ENCODE peak calls at places on chromosomes 12 and 14, in six cellular contexts. One of them, this sample, is unnamed.

GRCh38 chr12:131133994-131134393 is 180.3 kb downstream of the ADGRD1 start:
- DNase-seq in bronchial epithelial cell: no peak
- DNase-seq in AG09309: no peak
- DNase-seq in right lobe of liver: peak; percentile 25
- DNase-seq in dorsolateral prefrontal cortex: no peak
- DNase-seq in psoas muscle: no peak
- DNase-seq in this sample: no peak

GRCh38 chr12:110372056-110372425 is 31.5 kb downstream of the ANAPC7 start:
- DNase-seq in AG09309: no peak
- DNase-seq in dorsolateral prefrontal cortex: no peak
- DNase-seq in right lobe of liver: no peak
- DNase-seq in psoas muscle: no peak
- DNase-seq in bronchial epithelial cell: no peak
- DNase-seq in this sample: no peak

GRCh38 chr12:109458771-109459208 is 18.3 kb downstream of the KCTD10 start:
- DNase-seq in right lobe of liver: no peak
- DNase-seq in AG09309: no peak
- DNase-seq in dorsolateral prefrontal cortex: no peak
- DNase-seq in psoas muscle: no peak
- DNase-seq in bronchial epithelial cell: no peak
- DNase-seq in this sample: no peak

GRCh38 chr12:117148642-117149041 is 41.6 kb downstream of the FBXO21 start:
- DNase-seq in dorsolateral prefrontal cortex: no peak
- DNase-seq in bronchial epithelial cell: no peak
- DNase-seq in psoas muscle: no peak
- DNase-seq in AG09309: no peak
- DNase-seq in right lobe of liver: no peak
- DNase-seq in this sample: no peak

GRCh38 chr12:98983647-98984046 is 338.6 kb downstream of the APAF1 start:
- DNase-seq in right lobe of liver: no peak
- DNase-seq in AG09309: peak; percentile 38
- DNase-seq in psoas muscle: no peak
- DNase-seq in bronchial epithelial cell: no peak
- DNase-seq in dorsolateral prefrontal cortex: no peak
- DNase-seq in this sample: no peak

GRCh38 chr14:103905861-103906456 is 22.3 kb upstream of the TDRD9 start:
- DNase-seq in right lobe of liver: no peak
- DNase-seq in psoas muscle: no peak
- DNase-seq in dorsolateral prefrontal cortex: no peak
- DNase-seq in bronchial epithelial cell: no peak
- DNase-seq in AG09309: no peak
- DNase-seq in this sample: peak; percentile 28

GRCh38 chr12:6277982-6278438 is 32.5 kb upstream of the PLEKHG6 start:
- DNase-seq in dorsolateral prefrontal cortex: no peak
- DNase-seq in right lobe of liver: peak; percentile 75
- DNase-seq in bronchial epithelial cell: peak; percentile 80
- DNase-seq in AG09309: no peak
- DNase-seq in psoas muscle: no peak
- DNase-seq in this sample: peak; percentile 76

GRCh38 chr12:31850268-31850667 is 108.9 kb upstream of the RESF1 start:
- DNase-seq in AG09309: no peak
- DNase-seq in bronchial epithelial cell: no peak
- DNase-seq in dorsolateral prefrontal cortex: no peak
- DNase-seq in right lobe of liver: no peak
- DNase-seq in psoas muscle: no peak
- DNase-seq in this sample: no peak

GRCh38 chr12:459050-459429 is 699 bp upstream of the B4GALNT3 start:
- DNase-seq in right lobe of liver: no peak
- DNase-seq in dorsolateral prefrontal cortex: no peak
- DNase-seq in bronchial epithelial cell: no peak
- DNase-seq in psoas muscle: no peak
- DNase-seq in AG09309: no peak
- DNase-seq in this sample: no peak

DNA sequence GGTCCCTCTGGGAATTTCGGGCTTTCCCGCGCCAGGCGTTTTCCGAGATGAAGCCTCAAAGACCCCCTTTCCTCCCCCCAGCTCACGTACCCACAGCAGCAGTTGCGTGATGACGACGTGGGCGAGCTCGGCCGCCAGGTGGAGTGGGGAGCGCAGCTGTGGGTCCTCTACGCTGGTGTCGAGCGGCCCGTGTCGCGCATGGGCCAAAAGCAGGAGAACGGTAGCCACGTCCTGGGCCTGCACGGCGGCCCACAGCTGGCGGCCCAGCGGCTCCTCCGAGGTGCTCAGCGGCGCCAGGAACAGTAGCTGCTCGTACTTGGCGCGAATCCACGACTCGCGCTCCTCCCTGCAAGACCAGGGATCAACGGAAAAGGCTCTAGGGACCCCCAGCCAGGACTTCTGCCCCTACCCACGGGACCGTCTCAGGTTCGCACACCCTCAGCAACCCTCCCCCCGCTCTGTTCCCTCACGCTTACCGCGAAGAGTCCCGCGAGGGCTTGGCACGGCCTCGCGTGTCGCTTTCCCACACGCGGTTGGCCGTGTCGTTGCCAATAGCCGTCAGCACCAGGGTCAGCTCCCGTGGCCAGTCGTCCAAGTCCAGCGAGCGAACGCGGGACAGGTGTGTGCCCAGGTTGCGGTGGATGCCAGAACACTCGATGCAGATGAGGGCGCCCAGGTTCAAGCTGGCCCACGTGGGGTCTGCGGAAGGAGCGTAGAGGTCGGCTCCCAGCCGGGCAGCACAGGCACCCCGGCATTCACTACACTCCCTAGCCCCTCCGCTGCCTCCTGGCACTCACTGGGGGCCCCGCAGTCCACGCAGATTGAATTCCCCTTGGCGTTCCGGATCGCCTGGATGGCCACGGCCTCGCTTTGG is 11.4 kb downstream of the AGAP2 start:
- DNase-seq in AG09309: no peak
- DNase-seq in psoas muscle: peak; percentile 82
- DNase-seq in dorsolateral prefrontal cortex: no peak
- DNase-seq in right lobe of liver: peak; percentile 55
- DNase-seq in bronchial epithelial cell: no peak
- DNase-seq in this sample: peak; percentile 52
- H3K4me3 ChIP-seq in AG09309: peak overlapping the region; percentile 97
- H3K4me3 ChIP-seq in psoas muscle: peak overlapping the region; percentile 65
- H3K4me3 ChIP-seq in dorsolateral prefrontal cortex: peak overlapping the region; percentile 63
- H3K4me3 ChIP-seq in right lobe of liver: peak overlapping the region; percentile 43
- H3K4me3 ChIP-seq in bronchial epithelial cell: peak overlapping the region; percentile 92
- H3K4me3 ChIP-seq in this sample: peak overlapping the region; percentile 47

DNA sequence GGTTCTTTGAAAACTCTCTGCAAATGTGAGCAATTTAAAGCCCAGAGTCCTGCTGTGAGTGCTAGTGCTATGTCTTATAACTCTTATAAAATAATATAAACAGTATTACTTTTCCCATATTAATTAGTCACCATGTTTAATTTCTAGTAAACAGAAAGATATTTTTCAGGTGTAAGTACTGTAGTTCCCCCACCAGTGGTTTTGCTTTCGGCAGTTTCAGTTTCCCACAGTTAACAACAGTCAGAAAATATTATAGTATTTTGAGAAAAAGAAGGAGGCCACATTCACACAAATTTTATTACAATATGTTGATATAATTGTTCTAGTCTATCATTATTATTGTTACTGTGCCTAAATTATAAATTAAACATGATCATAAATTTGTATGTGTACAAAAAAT is 800.5 kb downstream of the LRFN5 start:
- DNase-seq in bronchial epithelial cell: no peak
- DNase-seq in dorsolateral prefrontal cortex: no peak
- DNase-seq in AG09309: no peak
- DNase-seq in right lobe of liver: no peak
- DNase-seq in psoas muscle: no peak
- DNase-seq in this sample: no peak
- H3K4me3 ChIP-seq in bronchial epithelial cell: no peak overlapping the region
- H3K4me3 ChIP-seq in dorsolateral prefrontal cortex: no peak overlapping the region
- H3K4me3 ChIP-seq in AG09309: no peak overlapping the region
- H3K4me3 ChIP-seq in right lobe of liver: no peak overlapping the region
- H3K4me3 ChIP-seq in psoas muscle: no peak overlapping the region
- H3K4me3 ChIP-seq in this sample: no peak overlapping the region

GRCh38 chr12:50100561-50100960 is 3.2 kb upstream of the GPD1 start:
- DNase-seq in bronchial epithelial cell: no peak
- DNase-seq in dorsolateral prefrontal cortex: no peak
- DNase-seq in right lobe of liver: no peak
- DNase-seq in AG09309: no peak
- DNase-seq in psoas muscle: no peak
- DNase-seq in this sample: no peak
- H3K4me3 ChIP-seq in bronchial epithelial cell: no peak overlapping the region
- H3K4me3 ChIP-seq in dorsolateral prefrontal cortex: no peak overlapping the region
- H3K4me3 ChIP-seq in right lobe of liver: no peak overlapping the region
- H3K4me3 ChIP-seq in AG09309: no peak overlapping the region
- H3K4me3 ChIP-seq in psoas muscle: no peak overlapping the region
- H3K4me3 ChIP-seq in this sample: no peak overlapping the region

GRCh38 chr14:105488781-105489606 is 2.1 kb upstream of the TEDC1 start:
- DNase-seq in AG09309: no peak
- DNase-seq in bronchial epithelial cell: no peak
- DNase-seq in dorsolateral prefrontal cortex: no peak
- DNase-seq in psoas muscle: peak; percentile 58
- DNase-seq in right lobe of liver: no peak
- DNase-seq in this sample: peak; percentile 30

GRCh38 chr14:105489607-105490317 is 1.3 kb upstream of the TEDC1 start:
- DNase-seq in right lobe of liver: peak; percentile 87
- DNase-seq in dorsolateral prefrontal cortex: peak; percentile 60
- DNase-seq in AG09309: peak; percentile 27
- DNase-seq in psoas muscle: peak; percentile 89
- DNase-seq in bronchial epithelial cell: peak; percentile 84
- DNase-seq in this sample: peak; percentile 91

GRCh38 chr14:105487449-105487985 is 831 bp downstream of the CRIP1 start:
- DNase-seq in dorsolateral prefrontal cortex: no peak
- DNase-seq in psoas muscle: no peak
- DNase-seq in AG09309: no peak
- DNase-seq in bronchial epithelial cell: no peak
- DNase-seq in right lobe of liver: no peak
- DNase-seq in this sample: no peak

GRCh38 chr14:105486974-105487448 is 325 bp downstream of the CRIP1 start:
- DNase-seq in AG09309: no peak
- DNase-seq in dorsolateral prefrontal cortex: no peak
- DNase-seq in psoas muscle: peak; percentile 86
- DNase-seq in bronchial epithelial cell: no peak
- DNase-seq in right lobe of liver: no peak
- DNase-seq in this sample: no peak

GRCh38 chr14:105487986-105488777 is 1.5 kb downstream of the CRIP1 start:
- DNase-seq in right lobe of liver: no peak
- DNase-seq in dorsolateral prefrontal cortex: no peak
- DNase-seq in psoas muscle: peak; percentile 53
- DNase-seq in AG09309: no peak
- DNase-seq in bronchial epithelial cell: no peak
- DNase-seq in this sample: peak; percentile 37
- H3K4me3 ChIP-seq in right lobe of liver: peak overlapping the region; percentile 14
- H3K4me3 ChIP-seq in dorsolateral prefrontal cortex: peak overlapping the region; percentile 81
- H3K4me3 ChIP-seq in psoas muscle: peak overlapping the region; percentile 75
- H3K4me3 ChIP-seq in AG09309: no peak overlapping the region
- H3K4me3 ChIP-seq in bronchial epithelial cell: no peak overlapping the region
- H3K4me3 ChIP-seq in this sample: no peak overlapping the region

GRCh38 chr12:124296916-124297351 is 2.0 kb downstream of the RFLNA start:
- DNase-seq in dorsolateral prefrontal cortex: no peak
- DNase-seq in bronchial epithelial cell: no peak
- DNase-seq in right lobe of liver: no peak
- DNase-seq in AG09309: no peak
- DNase-seq in psoas muscle: peak; percentile 56
- DNase-seq in this sample: no peak
- H3K4me3 ChIP-seq in dorsolateral prefrontal cortex: no peak overlapping the region
- H3K4me3 ChIP-seq in bronchial epithelial cell: no peak overlapping the region
- H3K4me3 ChIP-seq in right lobe of liver: no peak overlapping the region
- H3K4me3 ChIP-seq in AG09309: no peak overlapping the region
- H3K4me3 ChIP-seq in psoas muscle: no peak overlapping the region
- H3K4me3 ChIP-seq in this sample: no peak overlapping the region

GRCh38 chr14:93972618-93973205 is 3.7 kb downstream of the ASB2 start:
- DNase-seq in psoas muscle: no peak
- DNase-seq in right lobe of liver: no peak
- DNase-seq in bronchial epithelial cell: no peak
- DNase-seq in AG09309: no peak
- DNase-seq in dorsolateral prefrontal cortex: no peak
- DNase-seq in this sample: no peak

GRCh38 chr14:93975791-93976476 is 436 bp downstream of the ASB2 start:
- DNase-seq in AG09309: no peak
- DNase-seq in dorsolateral prefrontal cortex: no peak
- DNase-seq in bronchial epithelial cell: no peak
- DNase-seq in psoas muscle: peak; percentile 22
- DNase-seq in right lobe of liver: no peak
- DNase-seq in this sample: no peak

GRCh38 chr14:93973607-93974006 is 2.8 kb downstream of the ASB2 start:
- DNase-seq in AG09309: no peak
- DNase-seq in bronchial epithelial cell: no peak
- DNase-seq in right lobe of liver: no peak
- DNase-seq in dorsolateral prefrontal cortex: no peak
- DNase-seq in psoas muscle: peak; percentile 89
- DNase-seq in this sample: no peak

GRCh38 chr14:93974833-93975232 is 1.5 kb downstream of the ASB2 start:
- DNase-seq in psoas muscle: peak; percentile 95
- DNase-seq in AG09309: no peak
- DNase-seq in right lobe of liver: no peak
- DNase-seq in bronchial epithelial cell: no peak
- DNase-seq in dorsolateral prefrontal cortex: no peak
- DNase-seq in this sample: no peak

GRCh38 chr14:93974299-93974698 is 2.1 kb downstream of the ASB2 start:
- DNase-seq in right lobe of liver: no peak
- DNase-seq in bronchial epithelial cell: no peak
- DNase-seq in psoas muscle: no peak
- DNase-seq in dorsolateral prefrontal cortex: no peak
- DNase-seq in AG09309: no peak
- DNase-seq in this sample: no peak
- H3K4me3 ChIP-seq in right lobe of liver: no peak overlapping the region
- H3K4me3 ChIP-seq in bronchial epithelial cell: no peak overlapping the region
- H3K4me3 ChIP-seq in psoas muscle: peak overlapping the region; percentile 83
- H3K4me3 ChIP-seq in dorsolateral prefrontal cortex: peak overlapping the region; percentile 1
- H3K4me3 ChIP-seq in AG09309: no peak overlapping the region
- H3K4me3 ChIP-seq in this sample: no peak overlapping the region

DNA sequence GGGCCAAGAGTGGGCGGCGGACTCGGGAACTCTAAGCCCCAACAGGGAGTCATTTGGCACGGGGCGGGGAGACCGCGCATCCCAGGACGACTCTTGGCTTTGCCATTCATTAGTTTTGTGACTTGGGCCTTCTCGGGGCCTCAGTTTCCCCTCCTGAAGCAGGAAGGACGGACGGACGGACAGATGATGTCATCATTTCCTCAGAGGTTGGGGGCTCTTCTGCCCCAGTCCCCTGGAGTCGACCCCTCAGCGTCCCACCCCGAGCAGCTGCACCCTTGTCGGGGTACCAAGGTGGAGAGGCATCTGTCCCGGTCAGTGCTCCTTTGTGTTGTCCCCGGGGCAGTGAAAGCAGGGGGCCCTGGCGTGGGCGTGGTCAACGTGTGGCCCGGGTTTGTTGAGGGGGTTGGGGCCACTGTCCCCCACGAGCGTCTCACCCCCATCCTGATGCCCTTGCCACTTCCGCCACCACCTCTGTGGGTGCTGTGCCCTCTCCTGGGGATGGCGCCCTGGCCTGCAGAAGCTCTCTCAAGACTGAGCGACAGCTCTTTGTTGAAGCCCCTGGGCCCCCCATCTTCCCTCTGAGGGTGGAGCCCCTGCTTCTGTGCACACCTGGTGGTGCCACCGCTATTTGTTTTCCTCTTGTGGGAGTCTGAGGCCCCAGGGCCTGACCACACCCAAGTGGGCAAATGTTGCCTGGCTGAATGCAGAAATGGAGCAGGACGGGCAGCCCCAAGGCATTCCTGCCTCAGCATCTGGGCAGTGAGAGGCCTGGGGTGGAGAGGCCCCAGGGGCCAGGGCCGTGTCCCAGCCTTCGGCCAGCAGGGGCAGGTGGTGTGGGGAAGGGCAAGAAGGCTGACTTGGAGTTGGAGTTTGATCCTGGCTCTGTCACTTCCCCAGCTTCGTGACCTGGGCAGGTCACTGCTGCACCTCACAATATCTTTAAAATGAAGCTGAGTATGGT is 896 bp downstream of the HHIPL1 start:
- DNase-seq in dorsolateral prefrontal cortex: no peak
- DNase-seq in psoas muscle: no peak
- DNase-seq in right lobe of liver: no peak
- DNase-seq in AG09309: no peak
- DNase-seq in bronchial epithelial cell: no peak
- DNase-seq in this sample: no peak
- H3K4me3 ChIP-seq in dorsolateral prefrontal cortex: peak overlapping the region; percentile 68
- H3K4me3 ChIP-seq in psoas muscle: peak overlapping the region; percentile 68
- H3K4me3 ChIP-seq in right lobe of liver: peak overlapping the region; percentile 44
- H3K4me3 ChIP-seq in AG09309: peak overlapping the region; percentile 21
- H3K4me3 ChIP-seq in bronchial epithelial cell: peak overlapping the region; percentile 37
- H3K4me3 ChIP-seq in this sample: peak overlapping the region; percentile 49

This sample was measured in pancreas.